ENCODE peak calls at places on chromosomes 11 and 22, in seven cellular contexts. Y, Q, D, A, I, F and J are unnamed samples. For H3K27me3, the result is how much of the 10 kb centered on the place peaks cover.

GRCh38 chr11:94664336-94664735 is 97.2 kb downstream of the PIWIL4 start:
- DNase-seq in I (no peak), Q (no peak), D (no peak), A (peak), F (no peak), Y (no peak), J (no peak)

GRCh38 chr22:33796494-33796893 is 123.8 kb downstream of the LARGE1 start:
- DNase-seq in I (no peak), Q (no peak), A (no peak), D (no peak), Y (no peak), F (no peak), J (no peak)

GRCh38 chr11:47917643-47918369 is 62.6 kb upstream of the PTPRJ start:
- DNase-seq in D (peak), Y (peak), Q (peak), A (no peak), I (peak), F (peak), J (peak)

GRCh38 chr11:62931501-62932278 is 10.5 kb upstream of the CHRM1 start:
- DNase-seq in I (no peak), D (no peak), Q (no peak), A (peak), F (no peak), Y (no peak), J (no peak)

GRCh38 chr11:13449522-13449921 is 13.5 kb downstream of the BTBD10 start:
- DNase-seq in Y (no peak), F (no peak), Q (no peak), A (no peak), D (no peak), I (no peak), J (no peak)

GRCh38 chr11:94732617-94733292 is 35.4 kb upstream of the AMOTL1 start:
- DNase-seq in D (no peak), F (peak), A (peak), Q (peak), Y (no peak), I (no peak), J (no peak)

GRCh38 chr11:112809429-112809828 is 151.8 kb upstream of the NCAM1 start:
- DNase-seq in Q (no peak), I (no peak), F (no peak), D (no peak), Y (no peak), A (no peak), J (no peak)

GRCh38 chr11:129695543-129696308 is 119.9 kb upstream of the TMEM45B start:
- DNase-seq in I (peak), Q (peak), Y (no peak), A (peak), F (peak), D (no peak), J (no peak)

GRCh38 chr11:94604496-94604895 is 37.3 kb downstream of the PIWIL4 start:
- DNase-seq in Y (no peak), D (no peak), Q (no peak), A (no peak), I (no peak), F (no peak), J (no peak)

GRCh38 chr11:59719556-59719955 is 5.9 kb upstream of the OR10V1 start:
- DNase-seq in I (no peak), Q (no peak), F (no peak), A (no peak), D (no peak), Y (no peak), J (no peak)
- H3K27me3 ChIP-seq in I (under half), Q (under half), F (under half), A (under half), D (under half), Y (under half), J (under half)

DNA sequence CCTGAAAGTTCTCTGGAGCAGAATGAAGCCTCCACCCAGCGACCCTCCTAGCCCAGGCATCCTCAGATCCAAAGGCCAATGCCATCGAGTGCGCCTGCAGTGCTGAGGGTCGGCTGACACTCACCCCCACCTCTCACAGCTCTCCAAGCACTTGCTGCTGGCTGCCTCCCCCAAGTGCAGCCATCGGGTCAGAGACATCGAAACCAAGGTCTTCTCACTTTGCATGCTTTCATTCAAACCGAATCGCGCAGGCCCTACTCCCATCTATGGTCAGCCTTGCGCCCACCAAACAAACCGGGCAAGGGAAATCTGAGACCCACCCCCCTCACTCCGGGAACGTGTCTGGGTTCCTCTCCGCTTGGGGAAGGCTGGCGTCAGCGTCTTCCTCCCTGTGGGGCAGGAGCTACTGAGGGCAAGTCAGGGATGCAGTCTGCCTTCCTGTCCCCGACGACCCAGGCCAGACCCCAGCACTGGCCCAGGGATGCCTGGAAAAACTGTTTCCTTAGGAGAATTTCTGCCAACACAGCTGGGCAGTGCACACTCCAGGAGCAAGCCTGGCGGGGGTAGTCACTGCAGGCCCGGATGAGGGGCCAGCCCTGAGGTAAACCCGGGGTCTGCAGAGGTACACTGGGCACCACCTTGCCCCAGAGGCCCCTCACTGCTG is 7.0 kb downstream of the WNT7B start:
- DNase-seq in Y (no peak), A (no peak), D (no peak), F (no peak), I (no peak), Q (no peak), J (no peak)
- H3K27me3 ChIP-seq in Y (under half), A (under half), D (under half), F (under half), I (under half), Q (half or more), J (under half)

GRCh38 chr11:105689636-105690035 is 79.8 kb downstream of the GRIA4 start:
- DNase-seq in Q (no peak), F (no peak), D (no peak), A (no peak), Y (no peak), I (no peak), J (no peak)
- H3K27me3 ChIP-seq in Q (under half), F (under half), D (under half), A (under half), Y (under half), I (under half), J (under half)

GRCh38 chr11:123211134-123211879 is 16.3 kb upstream of the CLMP start:
- DNase-seq in Q (no peak), I (no peak), A (no peak), D (no peak), Y (no peak), F (no peak), J (no peak)
- H3K27me3 ChIP-seq in Q (under half), I (under half), A (under half), D (under half), Y (under half), F (under half), J (under half)

DNA sequence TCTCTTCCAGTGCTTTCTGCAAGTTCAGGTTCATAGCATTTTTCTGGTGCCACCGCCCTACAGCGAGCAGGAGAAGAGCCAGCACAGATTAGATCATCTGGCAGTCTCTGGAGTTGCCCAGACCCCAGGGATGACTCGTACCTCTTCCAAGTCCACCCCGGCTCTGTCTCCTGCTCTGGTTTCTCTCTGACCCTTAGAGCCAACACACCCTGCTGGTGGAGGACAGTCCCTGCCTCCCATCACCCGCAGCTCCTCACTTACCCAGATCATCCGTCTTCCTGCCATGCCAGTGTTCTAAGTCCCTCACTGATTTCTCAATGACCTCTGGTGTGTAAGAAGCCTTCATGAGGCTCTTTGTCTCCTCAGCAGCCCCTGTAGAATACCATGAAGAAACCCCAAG is 28.0 kb downstream of the TST start:
- DNase-seq in Y (no peak), I (no peak), F (no peak), A (no peak), D (no peak), Q (no peak), J (no peak)
- H3K27me3 ChIP-seq in Y (under half), I (under half), F (under half), A (under half), D (under half), Q (under half), J (under half)

GRCh38 chr11:17736921-17737817 is 2.6 kb downstream of the KCNC1 start:
- DNase-seq in I (peak), D (no peak), F (no peak), Q (no peak), Y (no peak), A (no peak), J (no peak)
- H3K27me3 ChIP-seq in I (under half), D (under half), F (under half), Q (under half), Y (under half), A (under half), J (under half)